ENCODE peak calls at places on chromosome 18, in five cellular contexts. K is Caco-2; J is stimulated activated CD4-positive, alpha-beta T cell treated with anti-CD3 and anti-CD28 coated beads, Interleukin-12 subunit alpha, Interleukin-12 subunit beta, amount 100 ng/mL, for 48 hours; B is PC-3; F is IMR-90. H is an unnamed sample.

GRCh38 chr18:23912356-23912755 is 102.2 kb upstream of the TTC39C start:
- DNase-seq in K (no peak), J (no peak), B (peak), F (peak), H (no peak)

GRCh38 chr18:48529796-48530195 is 9.0 kb upstream of the CTIF start:
- DNase-seq in K (no peak), J (no peak), B (peak), F (peak), H (no peak)

GRCh38 chr18:13220326-13220991 is 1.9 kb downstream of the LDLRAD4 start:
- DNase-seq in K (no peak), J (no peak), B (no peak), F (no peak), H (peak)

GRCh38 chr18:41642756-41643155 is 312.3 kb upstream of the PIK3C3 start:
- DNase-seq in K (no peak), J (no peak), B (peak), F (no peak), H (no peak)

GRCh38 chr18:57223160-57223870 is 76.4 kb downstream of the BOD1L2 start:
- DNase-seq in K (no peak), J (no peak), B (no peak), F (no peak), H (no peak)

GRCh38 chr18:32379891-32380290 is 90.8 kb downstream of the GAREM1 start:
- DNase-seq in K (no peak), J (no peak), B (no peak), F (peak), H (no peak)

GRCh38 chr18:44733069-44733753 is 52.5 kb downstream of the SETBP1 start:
- DNase-seq in K (no peak), J (peak), B (peak), F (peak), H (no peak)

GRCh38 chr18:79961527-79962291 is 2.7 kb upstream of the HSBP1L1 start:
- DNase-seq in K (no peak), J (no peak), B (peak), F (no peak), H (no peak)

GRCh38 chr18:183769-184168 is 25.4 kb downstream of the USP14 start:
- DNase-seq in K (no peak), J (no peak), B (no peak), F (no peak), H (no peak)

GRCh38 chr18:78977627-78978271 is 1.9 kb upstream of the SALL3 start:
- DNase-seq in K (no peak), J (no peak), B (no peak), F (no peak), H (no peak)

GRCh38 chr18:66495844-66496243 is 108.0 kb downstream of the CDH19 start:
- DNase-seq in K (peak), J (no peak), B (peak), F (no peak), H (no peak)

GRCh38 chr18:44598514-44598913 is 82.2 kb upstream of the SETBP1 start:
- DNase-seq in K (no peak), J (no peak), B (no peak), F (no peak), H (no peak)

GRCh38 chr18:53754154-53754553 is 470.3 kb downstream of the MBD2 start:
- DNase-seq in K (no peak), J (no peak), B (no peak), F (no peak), H (no peak)

GRCh38 chr18:65082907-65083306 is 667.9 kb upstream of the CDH7 start:
- DNase-seq in K (no peak), J (no peak), B (no peak), F (no peak), H (no peak)

GRCh38 chr18:79405019-79405780 is 9.5 kb downstream of the NFATC1 start:
- DNase-seq in K (no peak), J (no peak), B (no peak), F (no peak), H (no peak)

GRCh38 chr18:55455938-55456337 is 132.1 kb downstream of the TCF4 start:
- DNase-seq in K (no peak), J (no peak), B (no peak), F (no peak), H (no peak)

GRCh38 chr18:68724021-68724420 is 9.1 kb upstream of the TMX3 start:
- DNase-seq in K (no peak), J (no peak), B (no peak), F (no peak), H (no peak)

GRCh38 chr18:62982600-62983251 is 267.4 kb downstream of the PHLPP1 start:
- DNase-seq in K (no peak), J (peak), B (peak), F (peak), H (no peak)

GRCh38 chr18:31603335-31603734 is 11.7 kb downstream of the TTR start:
- DNase-seq in K (no peak), J (peak), B (no peak), F (no peak), H (no peak)

GRCh38 chr18:59631583-59632181 is 65.5 kb downstream of the CCBE1 start:
- DNase-seq in K (no peak), J (no peak), B (peak), F (peak), H (no peak)

GRCh38 chr18:33132657-33133056 is 307.9 kb downstream of the CCDC178 start:
- DNase-seq in K (no peak), J (no peak), B (no peak), F (no peak), H (no peak)

GRCh38 chr18:44725300-44726096 is 44.8 kb downstream of the SETBP1 start:
- DNase-seq in K (no peak), J (peak), B (peak), F (peak), H (no peak)

GRCh38 chr18:57430166-57430958 is 4.8 kb upstream of the ONECUT2 start:
- DNase-seq in K (no peak), J (no peak), B (no peak), F (no peak), H (no peak)

GRCh38 chr18:29488617-29489016 is 1311.7 kb upstream of the CDH2 start:
- DNase-seq in K (no peak), J (no peak), B (peak), F (peak), H (no peak)

GRCh38 chr18:23133860-23134779 is 1.2 kb upstream of the CABLES1 start:
- DNase-seq in K (peak), J (peak), B (peak), F (no peak), H (peak)

GRCh38 chr18:3869848-3870247 is 419.9 kb downstream of the TGIF1 start:
- DNase-seq in K (no peak), J (no peak), B (peak), F (peak), H (peak)

GRCh38 chr18:48715651-48716354 is 177.0 kb downstream of the CTIF start:
- DNase-seq in K (no peak), J (no peak), B (no peak), F (no peak), H (no peak)

GRCh38 chr18:37499913-37500312 is 65.7 kb downstream of the CELF4 start:
- DNase-seq in K (no peak), J (no peak), B (no peak), F (no peak), H (no peak)

GRCh38 chr18:23803755-23804154 is 114.5 kb downstream of the LAMA3 start:
- DNase-seq in K (no peak), J (no peak), B (no peak), F (peak), H (no peak)

GRCh38 chr18:5914016-5914415 is 18.7 kb upstream of the TMEM200C start:
- DNase-seq in K (no peak), J (no peak), B (no peak), F (peak), H (no peak)

GRCh38 chr18:75223687-75224347 is 13.2 kb downstream of the TSHZ1 start:
- DNase-seq in K (no peak), J (no peak), B (no peak), F (peak), H (no peak)

GRCh38 chr18:48697441-48697840 is 158.6 kb downstream of the CTIF start:
- DNase-seq in K (no peak), J (no peak), B (no peak), F (no peak), H (no peak)